ENCODE peak calls at places on chromosomes 2 and 18, in five cellular contexts. J is aorta, L is PC-3, V is ascending aorta, N is IMR-90. C is an unnamed sample.

GRCh38 chr18:64103979-64104378 is 44.9 kb downstream of the LINC00305 start:
- DNase-seq in L (peak), J (no peak), N (no peak), V (no peak), C (no peak)

GRCh38 chr2:151291224-151291623 is 1.8 kb upstream of the NMI start:
- DNase-seq in N (no peak), J (no peak), V (no peak), L (no peak), C (no peak)

GRCh38 chr2:217074576-217075224 is 214.8 kb upstream of the TNP1 start:
- DNase-seq in L (no peak), N (peak), V (no peak), J (no peak), C (no peak)

GRCh38 chr2:196328088-196328680 is 156.8 kb upstream of the STK17B start:
- DNase-seq in V (no peak), J (no peak), L (no peak), N (no peak), C (no peak)

GRCh38 chr2:68428132-68428531 is 39.0 kb downstream of the FBXO48 start:
- DNase-seq in V (no peak), N (no peak), L (no peak), J (no peak), C (no peak)

GRCh38 chr2:38178142-38178541 is 102.2 kb upstream of the CYP1B1 start:
- DNase-seq in V (peak), N (no peak), L (no peak), J (no peak), C (peak)

GRCh38 chr2:118861741-118862140 is 14.3 kb upstream of the EN1 start:
- DNase-seq in V (no peak), J (no peak), N (no peak), L (no peak), C (no peak)

GRCh38 chr2:239482801-239483712 is 82.2 kb upstream of the HDAC4 start:
- DNase-seq in N (no peak), J (no peak), V (no peak), L (peak), C (peak)

GRCh38 chr18:21191596-21192307 is 50.3 kb upstream of the GREB1L start:
- DNase-seq in N (peak), L (peak), V (no peak), J (no peak), C (peak)

GRCh38 chr2:101697124-101697793 is at the start of gene MAP4K4:
- DNase-seq in L (peak), N (peak), J (peak), V (peak), C (peak)

GRCh38 chr2:29195796-29196195 is 80.6 kb downstream of the CLIP4 start:
- DNase-seq in V (no peak), L (no peak), J (no peak), N (no peak), C (no peak)

GRCh38 chr2:27075219-27075871 is 3.1 kb upstream of the EMILIN1 start:
- DNase-seq in V (no peak), J (no peak), N (peak), L (no peak), C (peak)
- H3K27ac ChIP-seq in V (peak), J (no peak), N (peak), L (no peak), C (peak)

DNA sequence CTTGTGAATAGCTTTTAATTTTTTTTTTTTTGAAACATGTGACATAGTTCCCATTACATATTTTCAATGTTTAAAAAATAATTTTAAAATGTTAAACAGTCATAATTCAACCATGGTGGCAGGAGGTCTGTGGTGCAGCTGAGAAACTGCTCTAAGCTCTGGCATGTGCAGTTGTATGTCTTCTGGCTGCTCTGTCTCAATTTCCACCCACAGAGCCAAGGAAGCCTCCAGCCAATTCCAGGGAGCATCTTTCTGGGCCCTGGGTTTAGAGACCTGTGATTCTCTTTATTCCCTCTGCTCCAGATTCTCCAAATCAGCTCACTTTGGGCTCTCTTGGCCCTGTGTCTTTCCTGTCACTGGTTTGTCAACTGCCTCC is 20.9 kb upstream of the CXCR1 start:
- DNase-seq in J (no peak), N (no peak), L (no peak), V (no peak), C (no peak)
- H3K27ac ChIP-seq in J (peak), N (no peak), L (no peak), V (no peak), C (no peak)

GRCh38 chr2:240997856-240998705 is at the start of gene SNED1:
- DNase-seq in L (peak), N (peak), V (peak), J (peak), C (peak)

GRCh38 chr2:240999001-240999791 is 778 bp downstream of the SNED1 start:
- DNase-seq in J (peak), N (no peak), V (peak), L (no peak), C (no peak)

GRCh38 chr2:240999873-241000541 is 1.6 kb downstream of the SNED1 start:
- DNase-seq in J (peak), L (no peak), N (no peak), V (peak), C (no peak)

GRCh38 chr2:240997141-240997855 is 1.1 kb upstream of the SNED1 start:
- DNase-seq in N (no peak), J (peak), L (no peak), V (peak), C (peak)

DNA sequence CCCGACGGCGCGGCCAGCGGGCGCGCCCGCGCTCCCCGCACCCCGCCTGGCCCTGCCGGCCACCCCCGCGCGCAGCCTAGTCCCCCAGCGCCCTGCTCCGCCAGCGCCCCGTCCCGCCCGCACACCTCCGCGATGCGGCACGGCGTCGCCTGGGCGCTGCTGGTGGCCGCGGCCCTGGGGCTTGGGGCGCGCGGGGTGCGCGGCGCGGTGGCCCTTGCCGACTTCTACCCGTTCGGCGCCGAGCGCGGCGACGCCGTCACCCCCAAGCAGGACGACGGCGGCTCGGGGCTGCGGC is 235 bp downstream of the SNED1 start:
- DNase-seq in J (no peak), L (no peak), N (no peak), V (no peak), C (no peak)
- H3K27ac ChIP-seq in J (peak), L (no peak), N (no peak), V (no peak), C (peak)

DNA sequence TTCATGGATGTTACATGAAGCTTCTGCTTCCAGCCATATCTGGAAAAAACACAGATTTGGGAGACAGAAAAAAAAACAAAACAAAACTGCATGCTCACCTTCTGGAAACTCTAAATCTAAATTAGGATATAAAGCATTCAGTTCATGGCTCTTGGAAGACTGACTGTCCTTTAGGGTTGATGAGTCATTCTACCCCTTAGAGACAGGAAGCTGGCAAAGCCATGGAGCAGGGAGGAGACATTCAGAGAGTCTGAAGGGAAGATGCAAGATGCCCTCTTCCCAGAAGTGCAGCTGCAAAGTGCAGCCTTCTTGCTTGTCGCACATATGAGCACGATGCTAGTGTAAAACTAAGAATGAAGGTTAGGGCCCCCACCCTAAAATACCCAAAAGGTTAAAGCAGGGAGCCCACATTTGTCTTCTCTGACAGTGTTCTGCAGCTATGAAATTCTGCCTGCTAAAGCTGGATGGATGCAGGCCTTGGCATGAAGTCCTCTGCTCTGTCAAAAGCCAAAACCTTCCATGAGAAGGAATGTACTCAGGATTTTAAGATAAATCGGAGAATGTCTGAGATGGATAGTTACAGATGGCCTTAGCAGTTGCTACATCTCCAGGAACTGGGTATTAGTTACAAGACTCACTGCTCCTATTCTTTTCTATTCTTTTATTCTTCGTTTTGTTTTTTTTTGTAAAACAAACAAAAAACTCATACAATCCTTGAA is 89.6 kb downstream of the POLE4 start:
- DNase-seq in V (no peak), N (peak), J (no peak), L (peak), C (no peak)
- H3K27ac ChIP-seq in V (no peak), N (peak), J (no peak), L (peak), C (no peak)

GRCh38 chr2:168025487-168026203 is 221.8 kb downstream of the STK39 start:
- DNase-seq in V (no peak), J (no peak), N (no peak), L (no peak), C (no peak)
- H3K27ac ChIP-seq in V (no peak), J (no peak), N (no peak), L (no peak), C (no peak)

GRCh38 chr2:207385076-207385475 is 144.7 kb upstream of the CREB1 start:
- DNase-seq in N (no peak), V (no peak), L (no peak), J (no peak), C (no peak)

GRCh38 chr2:207390302-207391095 is 139.3 kb upstream of the CREB1 start:
- DNase-seq in L (no peak), J (no peak), V (no peak), N (no peak), C (no peak)

GRCh38 chr2:207387172-207387571 is 142.6 kb upstream of the CREB1 start:
- DNase-seq in J (no peak), N (no peak), L (no peak), V (no peak), C (no peak)

GRCh38 chr2:207385903-207386302 is 143.9 kb upstream of the CREB1 start:
- DNase-seq in V (no peak), L (peak), J (no peak), N (peak), C (no peak)
- H3K27ac ChIP-seq in V (no peak), L (no peak), J (no peak), N (no peak), C (no peak)

GRCh38 chr18:8688428-8688827 is 16.9 kb upstream of the MTCL1 start:
- DNase-seq in N (no peak), L (no peak), V (no peak), J (no peak), C (no peak)
- H3K27ac ChIP-seq in N (peak), L (no peak), V (no peak), J (no peak), C (no peak)

DNA sequence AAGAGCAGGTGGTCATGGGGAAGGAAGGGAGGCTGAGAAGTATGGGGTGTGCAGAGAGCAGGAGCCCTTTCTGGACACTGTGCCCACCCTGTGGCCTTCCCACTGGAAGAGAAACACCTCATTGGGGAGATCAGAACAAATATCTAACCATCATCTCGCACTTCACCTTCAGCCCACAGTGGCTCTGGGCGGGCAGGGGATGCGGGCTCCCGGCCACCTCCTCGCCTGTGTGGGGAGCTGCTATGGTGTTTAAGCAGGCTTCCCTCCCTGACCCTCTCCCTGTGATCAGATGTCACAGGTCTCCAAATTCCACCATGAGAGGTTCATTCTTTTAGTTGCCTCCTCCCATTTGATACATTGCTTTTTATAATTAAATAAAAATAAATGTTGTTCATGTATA is 5.0 kb downstream of the FBLN7 start:
- DNase-seq in L (no peak), V (no peak), N (no peak), J (no peak), C (no peak)
- H3K27ac ChIP-seq in L (no peak), V (no peak), N (no peak), J (no peak), C (no peak)

GRCh38 chr18:26545335-26545734 is 3.0 kb downstream of the KCTD1 start:
- DNase-seq in N (no peak), V (no peak), J (no peak), L (peak), C (no peak)
- H3K27ac ChIP-seq in N (no peak), V (no peak), J (no peak), L (no peak), C (no peak)

DNA sequence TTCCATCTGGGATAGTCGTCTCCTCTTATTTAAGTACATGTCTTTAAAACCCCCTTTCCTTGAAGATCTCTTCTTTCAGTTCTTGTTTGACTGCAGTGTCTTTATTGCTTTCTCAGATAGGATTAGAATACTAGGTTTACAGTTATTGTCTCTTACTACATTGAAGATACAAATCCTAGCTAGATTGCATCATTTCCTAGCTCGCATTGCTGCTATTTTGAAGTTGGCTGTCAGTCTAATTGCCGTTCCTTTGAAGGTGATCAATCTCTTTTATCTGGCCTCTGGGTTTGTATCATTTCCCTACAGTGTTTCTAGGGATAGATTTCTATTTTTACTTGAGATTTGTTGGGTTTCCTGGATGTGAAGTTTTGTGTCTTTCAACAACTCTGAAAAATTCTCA is 20.9 kb downstream of the ARMC9 start:
- DNase-seq in L (no peak), N (no peak), V (no peak), J (no peak), C (no peak)
- H3K27ac ChIP-seq in L (no peak), N (no peak), V (no peak), J (no peak), C (no peak)